ENCODE peak calls at places on chromosomes 6 and 20, in five cellular contexts. Y is A172, G is frontal cortex, K is sciatic nerve, A is T-helper 9 cell. T is an unnamed sample.

GRCh38 chr6:12243169-12243568 is 47.0 kb upstream of the EDN1 start:
- DNase-seq in K (no peak), G (no peak), A (no peak), Y (no peak), T (no peak)

GRCh38 chr6:41459738-41460137 is 86.4 kb upstream of the FOXP4 start:
- DNase-seq in Y (no peak), G (no peak), A (no peak), K (no peak), T (no peak)

GRCh38 chr6:157420497-157420896 is 39.5 kb downstream of the ZDHHC14 start:
- DNase-seq in A (no peak), Y (no peak), K (no peak), G (no peak), T (no peak)

GRCh38 chr6:100665041-100665380 is 200.3 kb upstream of the SIM1 start:
- DNase-seq in Y (no peak), G (no peak), A (no peak), K (no peak), T (no peak)

GRCh38 chr20:19211661-19212523 is 550 bp upstream of the SLC24A3 start:
- DNase-seq in Y (no peak), K (peak), G (peak), A (no peak), T (peak)

GRCh38 chr6:26043389-26044139 is 43.7 kb upstream of the HFE start:
- DNase-seq in G (peak), Y (peak), A (peak), K (peak), T (peak)

GRCh38 chr6:33729059-33729458 is 17.6 kb upstream of the UQCC2 start:
- DNase-seq in Y (no peak), K (no peak), G (no peak), A (no peak), T (no peak)

GRCh38 chr6:13412639-13413465 is 74.5 kb downstream of the GFOD1 start:
- DNase-seq in A (no peak), Y (no peak), G (no peak), K (no peak), T (no peak)

GRCh38 chr20:673606-674005 is 2.0 kb downstream of the SCRT2 start:
- DNase-seq in A (no peak), G (no peak), Y (no peak), K (no peak), T (no peak)

GRCh38 chr6:107625264-107625663 is 135.3 kb downstream of the SOBP start:
- DNase-seq in K (no peak), A (no peak), Y (no peak), G (no peak), T (no peak)

GRCh38 chr6:34053721-34054120 is 92.2 kb downstream of the GRM4 start:
- DNase-seq in Y (no peak), K (no peak), A (no peak), G (no peak), T (no peak)

GRCh38 chr20:53706008-53706481 is 112.4 kb upstream of the ZNF217 start:
- DNase-seq in A (no peak), G (no peak), Y (no peak), K (no peak), T (no peak)

GRCh38 chr6:104240865-104241264 is 618.9 kb downstream of the HACE1 start:
- DNase-seq in K (no peak), Y (no peak), G (no peak), A (no peak), T (no peak)

GRCh38 chr6:53682654-53683053 is 17.1 kb upstream of the KLHL31 start:
- DNase-seq in G (no peak), Y (no peak), K (no peak), A (no peak), T (no peak)

GRCh38 chr6:39003488-39003887 is 45.1 kb upstream of the GLP1R start:
- DNase-seq in Y (no peak), K (no peak), G (no peak), A (no peak), T (no peak)

GRCh38 chr6:123913858-123914257 is 110.2 kb downstream of the NKAIN2 start:
- DNase-seq in A (no peak), K (no peak), G (no peak), Y (no peak), T (no peak)

GRCh38 chr20:15455279-15455678 is 1117.9 kb upstream of the FLRT3 start:
- DNase-seq in K (no peak), Y (no peak), A (no peak), G (no peak), T (no peak)

GRCh38 chr6:69796081-69796626 is 656 bp downstream of the LMBRD1 start:
- DNase-seq in G (peak), Y (peak), K (no peak), A (peak), T (no peak)

GRCh38 chr6:78746457-78746856 is 120.9 kb upstream of the IRAK1BP1 start:
- DNase-seq in A (no peak), Y (peak), G (no peak), K (no peak), T (no peak)

GRCh38 chr20:60453847-60454246 is 495.6 kb downstream of the CDH26 start:
- DNase-seq in G (no peak), A (no peak), Y (no peak), K (no peak), T (no peak)

T was measured in spleen.